ENCODE peak calls at places on chromosomes 16 and 17, in nine cellular contexts. F, P, B, N, D, A, E, O and S are unnamed samples.

GRCh38 chr16:2846511-2847310 is 11.3 kb downstream of the PRSS22 start:
- DNase-seq in F (no peak), P (no peak), B (no peak), N (peak), D (no peak), A (no peak), E (peak), O (no peak), S (no peak)

GRCh38 chr17:40121886-40122465 is at the start of gene MSL1:
- DNase-seq in F (peak), P (peak), B (peak), N (peak), D (peak), A (peak), E (peak), O (peak), S (peak)

GRCh38 chr16:66549284-66550131 is at the start of gene TK2:
- DNase-seq in F (no peak), P (peak), B (peak), N (peak), D (peak), A (peak), E (no peak), O (peak), S (peak)

GRCh38 chr17:71409712-71410111 is 711.1 kb upstream of the SOX9 start:
- DNase-seq in F (no peak), P (no peak), B (no peak), N (no peak), D (no peak), A (no peak), E (peak), O (no peak), S (no peak)

GRCh38 chr16:83971165-83972130 is 3.4 kb downstream of the NECAB2 start:
- DNase-seq in F (no peak), P (no peak), B (no peak), N (no peak), D (no peak), A (no peak), E (no peak), O (peak), S (no peak)

GRCh38 chr16:29807426-29808218 is 1.3 kb downstream of the MAZ start:
- DNase-seq in F (peak), P (peak), B (peak), N (peak), D (peak), A (peak), E (peak), O (peak), S (peak)

GRCh38 chr17:48310748-48311213 is 119.2 kb downstream of the SKAP1 start:
- DNase-seq in F (no peak), P (no peak), B (no peak), N (peak), D (no peak), A (no peak), E (no peak), O (no peak), S (no peak)

GRCh38 chr17:1019451-1019850 is 22.5 kb downstream of the TIMM22 start:
- DNase-seq in F (no peak), P (no peak), B (no peak), N (no peak), D (no peak), A (no peak), E (no peak), O (peak), S (no peak)

GRCh38 chr17:55909776-55910175 is 158.9 kb downstream of the PCTP start:
- DNase-seq in F (no peak), P (no peak), B (no peak), N (no peak), D (no peak), A (no peak), E (no peak), O (no peak), S (no peak)

GRCh38 chr16:89912143-89912542 is 6.5 kb upstream of the MC1R start:
- DNase-seq in F (no peak), P (no peak), B (no peak), N (no peak), D (no peak), A (no peak), E (no peak), O (no peak), S (no peak)

GRCh38 chr16:87723224-87723619 is 42.6 kb downstream of the KLHDC4 start:
- DNase-seq in F (no peak), P (no peak), B (peak), N (no peak), D (peak), A (no peak), E (no peak), O (peak), S (peak)

GRCh38 chr16:89026121-89026612 is 49.2 kb upstream of the CBFA2T3 start:
- DNase-seq in F (no peak), P (no peak), B (no peak), N (peak), D (no peak), A (peak), E (no peak), O (no peak), S (no peak)

GRCh38 chr16:83365166-83365565 is 442.6 kb upstream of the HSBP1 start:
- DNase-seq in F (no peak), P (no peak), B (no peak), N (no peak), D (no peak), A (no peak), E (no peak), O (no peak), S (no peak)

GRCh38 chr17:81043725-81044427 is 8.9 kb downstream of the BAIAP2 start:
- DNase-seq in F (peak), P (no peak), B (no peak), N (peak), D (no peak), A (no peak), E (peak), O (no peak), S (peak)

GRCh38 chr17:34710226-34710625 is 130.8 kb downstream of the TMEM132E start:
- DNase-seq in F (no peak), P (no peak), B (no peak), N (no peak), D (no peak), A (no peak), E (no peak), O (no peak), S (no peak)

GRCh38 chr17:45574376-45574775 is 83.9 kb upstream of the PLEKHM1 start:
- DNase-seq in F (no peak), P (no peak), B (no peak), N (no peak), D (no peak), A (no peak), E (no peak), O (no peak), S (no peak)

GRCh38 chr16:65672960-65673359 is 551.1 kb upstream of the CDH11 start:
- DNase-seq in F (no peak), P (no peak), B (no peak), N (peak), D (no peak), A (no peak), E (no peak), O (no peak), S (no peak)

GRCh38 chr16:23296994-23297393 is 5.1 kb upstream of the SCNN1B start:
- DNase-seq in F (no peak), P (no peak), B (no peak), N (peak), D (no peak), A (peak), E (peak), O (no peak), S (no peak)

GRCh38 chr16:72946474-72947194 is 101.3 kb downstream of the ZFHX3 start:
- DNase-seq in F (no peak), P (no peak), B (peak), N (no peak), D (no peak), A (no peak), E (no peak), O (peak), S (no peak)

GRCh38 chr16:75340715-75341500 is 89.5 kb upstream of the BCAR1 start:
- DNase-seq in F (no peak), P (no peak), B (no peak), N (no peak), D (no peak), A (no peak), E (no peak), O (no peak), S (no peak)

GRCh38 chr17:9202572-9202971 is 181.3 kb downstream of the NTN1 start:
- DNase-seq in F (no peak), P (no peak), B (no peak), N (no peak), D (no peak), A (no peak), E (no peak), O (no peak), S (no peak)

GRCh38 chr16:66359811-66360608 is 6.5 kb upstream of the CDH5 start:
- DNase-seq in F (no peak), P (no peak), B (no peak), N (no peak), D (no peak), A (no peak), E (no peak), O (peak), S (no peak)

GRCh38 chr17:19727466-19728113 is 11.2 kb upstream of the SLC47A2 start:
- DNase-seq in F (no peak), P (no peak), B (peak), N (no peak), D (peak), A (no peak), E (peak), O (peak), S (peak)

GRCh38 chr17:59811209-59811608 is 81.5 kb downstream of the TUBD1 start:
- DNase-seq in F (no peak), P (no peak), B (no peak), N (no peak), D (no peak), A (no peak), E (peak), O (no peak), S (no peak)

GRCh38 chr17:47188266-47188665 is 829 bp downstream of the CDC27 start:
- DNase-seq in F (no peak), P (no peak), B (no peak), N (peak), D (no peak), A (peak), E (no peak), O (no peak), S (no peak)

GRCh38 chr17:64661981-64662773 is at the start of gene SMURF2:
- DNase-seq in F (peak), P (peak), B (peak), N (peak), D (peak), A (peak), E (no peak), O (peak), S (peak)

GRCh38 chr16:55045329-55046145 is 114.9 kb downstream of the IRX5 start:
- DNase-seq in F (no peak), P (no peak), B (peak), N (no peak), D (no peak), A (no peak), E (no peak), O (no peak), S (no peak)

GRCh38 chr17:8665681-8666080 is 35.2 kb upstream of the MYH10 start:
- DNase-seq in F (no peak), P (no peak), B (no peak), N (peak), D (no peak), A (no peak), E (no peak), O (no peak), S (no peak)

GRCh38 chr17:78718575-78719209 is 63.4 kb downstream of the CYTH1 start:
- DNase-seq in F (no peak), P (no peak), B (no peak), N (no peak), D (no peak), A (no peak), E (no peak), O (no peak), S (no peak)

GRCh38 chr16:31453255-31454204 is 5.8 kb upstream of the ARMC5 start:
- DNase-seq in F (no peak), P (no peak), B (peak), N (peak), D (no peak), A (no peak), E (peak), O (no peak), S (no peak)

GRCh38 chr16:73878616-73879015 is 418.0 kb upstream of the PSMD7 start:
- DNase-seq in F (no peak), P (no peak), B (no peak), N (no peak), D (no peak), A (no peak), E (peak), O (no peak), S (no peak)

GRCh38 chr17:12730931-12731521 is 58.3 kb upstream of the ARHGAP44 start:
- DNase-seq in F (peak), P (no peak), B (peak), N (peak), D (peak), A (no peak), E (no peak), O (peak), S (peak)

GRCh38 chr16:80071964-80072363 is 468.8 kb upstream of the DYNLRB2 start:
- DNase-seq in F (no peak), P (no peak), B (no peak), N (no peak), D (no peak), A (no peak), E (no peak), O (no peak), S (no peak)

DNA sequence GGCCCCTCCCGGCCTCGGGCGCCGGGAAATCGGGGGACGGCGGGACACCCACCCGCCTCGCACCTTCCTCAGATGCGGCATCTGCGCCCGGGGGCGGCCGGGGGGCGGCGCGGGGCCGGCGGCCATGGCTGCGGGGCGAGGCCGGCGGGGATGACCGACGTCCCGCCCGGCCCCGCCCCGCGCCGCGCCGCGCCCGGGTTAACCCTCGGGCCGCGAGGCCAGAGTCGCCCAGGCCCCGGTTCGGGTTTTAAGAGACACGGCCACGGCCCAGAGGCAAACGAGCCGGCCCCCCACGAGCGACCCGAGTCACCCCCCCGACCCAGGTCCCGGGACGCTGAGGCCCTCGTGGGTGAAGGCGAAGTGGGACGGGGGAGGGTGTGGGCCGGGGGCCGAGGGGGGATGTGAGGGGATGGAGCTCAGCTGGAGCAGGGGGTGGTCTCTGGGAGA is at the start of gene RGS11:
- DNase-seq in F (no peak), P (no peak), B (no peak), N (no peak), D (no peak), A (no peak), E (no peak), O (no peak), S (no peak)
- H3K4me3 ChIP-seq in F (peak), P (no peak), B (peak), N (no peak), D (peak), A (no peak), E (no peak), O (peak), S (peak)

DNA sequence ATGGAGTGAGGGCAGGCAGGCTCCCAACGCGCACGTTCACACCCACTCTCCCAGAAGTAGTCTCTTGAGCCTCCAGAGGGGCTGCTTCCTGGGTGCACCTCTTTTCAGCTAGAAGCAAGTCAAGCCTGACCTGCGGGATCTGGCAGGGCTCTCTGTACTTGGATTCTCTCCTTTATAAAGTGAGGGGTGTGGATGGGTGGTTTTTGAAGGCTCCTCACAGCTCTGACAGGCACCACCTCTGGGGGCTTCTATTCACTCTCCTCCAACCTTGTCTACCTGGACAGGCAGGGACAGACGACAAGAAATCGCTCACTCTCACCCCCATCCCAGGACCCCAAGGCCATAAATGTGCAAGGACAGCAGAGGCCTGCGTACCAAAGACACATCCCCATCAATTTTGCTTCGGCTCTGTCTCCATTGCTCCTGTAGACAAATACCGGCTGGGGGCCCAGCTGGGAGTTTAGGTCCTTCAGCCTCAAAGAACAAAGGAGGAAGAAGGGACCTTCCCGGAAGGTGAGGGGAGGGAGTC is 814 bp upstream of the DYNLL2 start:
- DNase-seq in F (no peak), P (peak), B (no peak), N (no peak), D (no peak), A (no peak), E (no peak), O (no peak), S (no peak)
- H3K4me3 ChIP-seq in F (peak), P (no peak), B (peak), N (peak), D (no peak), A (peak), E (no peak), O (peak), S (no peak)

DNA sequence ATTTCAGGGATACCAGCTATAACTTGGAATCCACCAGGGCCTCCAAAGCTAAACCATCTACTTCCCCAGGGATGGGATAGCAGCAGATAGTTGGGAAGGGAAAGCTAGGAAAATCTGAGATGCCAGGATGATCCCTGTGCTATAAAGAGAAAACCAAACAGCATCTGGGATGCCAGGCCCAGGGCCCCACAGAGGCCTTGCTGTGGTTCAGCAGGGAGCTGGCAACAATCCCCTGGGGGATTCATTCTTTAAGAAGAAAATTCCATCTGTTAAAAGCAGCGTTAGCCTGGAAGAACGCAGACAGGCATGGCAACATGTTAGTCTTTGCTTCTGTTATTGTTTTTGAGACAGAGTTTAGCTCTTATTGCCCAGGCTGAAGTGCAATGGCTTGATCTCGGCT is 16.6 kb downstream of the MYO18A start:
- DNase-seq in F (no peak), P (no peak), B (no peak), N (no peak), D (no peak), A (no peak), E (no peak), O (no peak), S (no peak)
- H3K4me3 ChIP-seq in F (no peak), P (no peak), B (no peak), N (no peak), D (no peak), A (no peak), E (no peak), O (no peak), S (no peak)

GRCh38 chr16:78656887-78657286 is 557.4 kb downstream of the WWOX start:
- DNase-seq in F (no peak), P (no peak), B (no peak), N (no peak), D (no peak), A (no peak), E (no peak), O (no peak), S (no peak)
- H3K4me3 ChIP-seq in F (no peak), P (no peak), B (no peak), N (no peak), D (no peak), A (no peak), E (no peak), O (no peak), S (no peak)